ENCODE peak calls at places on chromosome 2, in seven cellular contexts. C is lung microvascular endothelial cell; T is upper lobe of right lung; R is stimulated activated CD8-positive, alpha-beta memory T cell treated with anti-CD3 and anti-CD28 coated beads, Interleukin-2, amount 100 ng/mL, for 48 hours; I is EL; F is fibroblast of pulmonary artery; M is CD8-positive, alpha-beta T cell. S is an unnamed sample.

GRCh38 chr2:88857274-88857741 is 165.8 kb downstream of the RPIA start:
- DNase-seq in R (no peak), C (no peak), M (no peak), F (no peak), T (no peak), I (no peak), S (no peak)

GRCh38 chr2:174227748-174228147 is 20.6 kb downstream of the OLA1 start:
- DNase-seq in R (no peak), I (no peak), F (no peak), T (no peak), C (no peak), M (no peak), S (no peak)

GRCh38 chr2:23565814-23566213 is 180.8 kb downstream of the KLHL29 start:
- DNase-seq in I (no peak), T (no peak), R (no peak), M (no peak), F (no peak), C (no peak), S (no peak)

GRCh38 chr2:211455225-211455841 is 898.9 kb downstream of the CPS1 start:
- DNase-seq in M (no peak), I (peak), R (no peak), C (peak), F (peak), T (no peak), S (peak)

GRCh38 chr2:47038656-47039501 is 116.2 kb downstream of the STPG4 start:
- DNase-seq in R (no peak), C (no peak), I (no peak), T (no peak), F (peak), M (no peak), S (no peak)

GRCh38 chr2:109470121-109470921 is 143.4 kb downstream of the SEPTIN10 start:
- DNase-seq in I (peak), M (no peak), T (no peak), C (peak), F (peak), R (no peak), S (no peak)

GRCh38 chr2:113980946-113981345 is 91.1 kb downstream of the ACTR3 start:
- DNase-seq in T (no peak), I (peak), R (no peak), M (no peak), C (no peak), F (peak), S (no peak)

GRCh38 chr2:101737478-101738240 is 40.2 kb downstream of the MAP4K4 start:
- DNase-seq in M (no peak), I (no peak), C (no peak), F (peak), T (no peak), R (no peak), S (no peak)

GRCh38 chr2:149953627-149954026 is 366.1 kb upstream of the MMADHC start:
- DNase-seq in I (no peak), M (no peak), T (no peak), R (no peak), F (no peak), C (no peak), S (no peak)

GRCh38 chr2:27916293-27917015 is 25.9 kb downstream of the BABAM2 start:
- DNase-seq in C (no peak), F (no peak), I (no peak), T (no peak), R (no peak), M (no peak), S (no peak)

GRCh38 chr2:219354582-219354981 is 22.0 kb upstream of the RESP18 start:
- DNase-seq in F (no peak), C (no peak), I (no peak), R (no peak), T (no peak), M (no peak), S (no peak)

GRCh38 chr2:26494199-26494598 is 16.3 kb upstream of the OTOF start:
- DNase-seq in F (no peak), C (no peak), R (no peak), I (no peak), M (no peak), T (no peak), S (no peak)

GRCh38 chr2:160109939-160110673 is 47.7 kb upstream of the PLA2R1 start:
- DNase-seq in F (peak), I (peak), M (peak), R (peak), T (no peak), C (peak), S (peak)

GRCh38 chr2:74559912-74560311 is 5.4 kb downstream of the DOK1 start:
- DNase-seq in F (no peak), R (no peak), C (no peak), T (no peak), M (no peak), I (no peak), S (no peak)

GRCh38 chr2:186135697-186136096 is 350.4 kb upstream of the ZC3H15 start:
- DNase-seq in M (no peak), C (no peak), R (no peak), T (no peak), F (peak), I (no peak), S (no peak)

GRCh38 chr2:52821631-52822030 is 946.0 kb upstream of the CHAC2 start:
- DNase-seq in R (no peak), C (no peak), T (no peak), F (no peak), I (no peak), M (no peak), S (no peak)

GRCh38 chr2:46431481-46432235 is 47.7 kb upstream of the TMEM247 start:
- DNase-seq in R (no peak), T (no peak), M (no peak), I (peak), F (peak), C (no peak), S (no peak)

GRCh38 chr2:238239552-238239871 is 326 bp downstream of the HES6 start:
- DNase-seq in F (no peak), R (no peak), C (peak), T (peak), I (no peak), M (peak), S (peak)

GRCh38 chr2:73020657-73021370 is 50.7 kb downstream of the SFXN5 start:
- DNase-seq in R (no peak), T (no peak), C (no peak), I (peak), F (peak), M (no peak), S (no peak)

GRCh38 chr2:24359129-24359528 is 1.2 kb downstream of the ITSN2 start:
- DNase-seq in F (no peak), T (no peak), C (no peak), R (no peak), I (no peak), M (no peak), S (no peak)

GRCh38 chr2:69693472-69694450 is 48.2 kb upstream of the ANXA4 start:
- DNase-seq in M (peak), C (no peak), I (no peak), F (no peak), T (no peak), R (no peak), S (no peak)

GRCh38 chr2:127145255-127145899 is 38.4 kb upstream of the BIN1 start:
- DNase-seq in R (no peak), T (no peak), M (no peak), F (no peak), I (peak), C (no peak), S (no peak)

GRCh38 chr2:88538362-88538917 is 85.9 kb upstream of the FOXI3 start:
- DNase-seq in C (no peak), F (no peak), R (no peak), I (no peak), T (no peak), M (no peak), S (no peak)

GRCh38 chr2:174902491-174903242 is 102.5 kb downstream of the CHN1 start:
- DNase-seq in M (no peak), F (peak), T (no peak), I (no peak), R (no peak), C (peak), S (no peak)

GRCh38 chr2:102256281-102256680 is 55.1 kb upstream of the IL1RL1 start:
- DNase-seq in R (no peak), F (no peak), I (peak), C (peak), M (no peak), T (no peak), S (no peak)

GRCh38 chr2:215905691-215906090 is 107.7 kb downstream of the MREG start:
- DNase-seq in I (no peak), C (no peak), F (no peak), M (no peak), R (no peak), T (no peak), S (no peak)

GRCh38 chr2:20626698-20627471 is 24.0 kb downstream of the HS1BP3 start:
- DNase-seq in C (no peak), F (no peak), I (no peak), R (no peak), M (no peak), T (peak), S (no peak)

GRCh38 chr2:85524567-85524923 is 14.4 kb upstream of the MAT2A start:
- DNase-seq in M (no peak), I (no peak), F (no peak), R (no peak), C (no peak), T (no peak), S (no peak)

GRCh38 chr2:234635284-234635683 is 138.4 kb upstream of the ARL4C start:
- DNase-seq in M (no peak), F (no peak), C (peak), I (no peak), T (no peak), R (no peak), S (no peak)

GRCh38 chr2:70553334-70553583 is 367 bp downstream of the TGFA start:
- DNase-seq in F (no peak), M (no peak), C (no peak), R (no peak), T (no peak), I (no peak), S (no peak)

GRCh38 chr2:72148975-72149555 is 1.4 kb upstream of the CYP26B1 start:
- DNase-seq in R (no peak), I (peak), T (peak), M (no peak), F (peak), C (peak), S (no peak)

GRCh38 chr2:108542071-108542470 is 7.8 kb downstream of the LIMS1 start:
- DNase-seq in C (no peak), M (no peak), R (no peak), T (no peak), F (peak), I (peak), S (peak)

GRCh38 chr2:229273384-229274338 is 2.6 kb upstream of the PID1 start:
- DNase-seq in M (no peak), F (peak), T (peak), R (no peak), I (peak), C (peak), S (peak)

GRCh38 chr2:207801259-207801658 is 31.6 kb upstream of the FZD5 start:
- DNase-seq in R (no peak), M (no peak), T (no peak), C (no peak), F (no peak), I (no peak), S (no peak)

GRCh38 chr2:129062160-129062912 is 743.7 kb upstream of the HS6ST1 start:
- DNase-seq in C (no peak), F (peak), T (no peak), M (no peak), R (no peak), I (no peak), S (no peak)

GRCh38 chr2:228771719-228772254 is 499.3 kb downstream of the PID1 start:
- DNase-seq in T (no peak), I (no peak), F (no peak), R (no peak), M (no peak), C (no peak), S (no peak)

GRCh38 chr2:197306024-197306690 is 4.4 kb downstream of the ANKRD44 start:
- DNase-seq in I (no peak), F (no peak), C (no peak), M (no peak), R (no peak), T (no peak), S (no peak)

GRCh38 chr2:223204537-223204936 is 152.5 kb downstream of the KCNE4 start:
- DNase-seq in F (no peak), R (no peak), T (no peak), I (no peak), C (no peak), M (no peak), S (no peak)

GRCh38 chr2:128602038-128602698 is 283.5 kb upstream of the HS6ST1 start:
- DNase-seq in T (peak), M (no peak), R (no peak), I (no peak), C (no peak), F (no peak), S (no peak)

S was measured in A673.